ENCODE peak calls at places on chromosomes 4 and X, in eight cellular contexts. One of them, this sample, is unnamed.

GRCh38 chrX:49155243-49155899 is 7.2 kb upstream of the MAGIX start:
- DNase-seq in lower lobe of right lung: no peak
- DNase-seq in right atrium auricular region: no peak
- DNase-seq in K562: peak
- DNase-seq in BE2C: no peak
- DNase-seq in lung: peak
- DNase-seq in AG04449: no peak
- DNase-seq in fibroblast of the aortic adventitia: peak
- DNase-seq in this sample: peak

GRCh38 chr4:25051534-25051933 is 20.8 kb upstream of the LGI2 start:
- DNase-seq in lower lobe of right lung: no peak
- DNase-seq in right atrium auricular region: no peak
- DNase-seq in K562: no peak
- DNase-seq in BE2C: no peak
- DNase-seq in lung: no peak
- DNase-seq in AG04449: no peak
- DNase-seq in fibroblast of the aortic adventitia: no peak
- DNase-seq in this sample: no peak

GRCh38 chrX:154015581-154016264 is 4.0 kb downstream of the IRAK1 start:
- DNase-seq in lower lobe of right lung: no peak
- DNase-seq in right atrium auricular region: no peak
- DNase-seq in K562: no peak
- DNase-seq in BE2C: no peak
- DNase-seq in lung: no peak
- DNase-seq in AG04449: no peak
- DNase-seq in fibroblast of the aortic adventitia: no peak
- DNase-seq in this sample: no peak

GRCh38 chrX:132426695-132427281 is 62.0 kb downstream of the MBNL3 start:
- DNase-seq in lower lobe of right lung: no peak
- DNase-seq in right atrium auricular region: no peak
- DNase-seq in K562: no peak
- DNase-seq in BE2C: no peak
- DNase-seq in lung: no peak
- DNase-seq in AG04449: peak
- DNase-seq in fibroblast of the aortic adventitia: peak
- DNase-seq in this sample: no peak

GRCh38 chrX:119541188-119541587 is 24.0 kb downstream of the STEEP1 start:
- DNase-seq in lower lobe of right lung: no peak
- DNase-seq in right atrium auricular region: no peak
- DNase-seq in K562: no peak
- DNase-seq in BE2C: no peak
- DNase-seq in lung: no peak
- DNase-seq in AG04449: peak
- DNase-seq in fibroblast of the aortic adventitia: peak
- DNase-seq in this sample: no peak

GRCh38 chr4:45063701-45064100 is 337.3 kb upstream of the GNPDA2 start:
- DNase-seq in lower lobe of right lung: no peak
- DNase-seq in right atrium auricular region: no peak
- DNase-seq in K562: no peak
- DNase-seq in BE2C: peak
- DNase-seq in lung: no peak
- DNase-seq in AG04449: no peak
- DNase-seq in fibroblast of the aortic adventitia: no peak
- DNase-seq in this sample: no peak

GRCh38 chrX:2484232-2484631 is 16.5 kb downstream of the DHRSX start:
- DNase-seq in lower lobe of right lung: no peak
- DNase-seq in right atrium auricular region: no peak
- DNase-seq in K562: no peak
- DNase-seq in BE2C: no peak
- DNase-seq in lung: no peak
- DNase-seq in AG04449: no peak
- DNase-seq in fibroblast of the aortic adventitia: peak
- DNase-seq in this sample: no peak

GRCh38 chrX:102043380-102043779 is 82.1 kb upstream of the TCEAL2 start:
- DNase-seq in lower lobe of right lung: no peak
- DNase-seq in right atrium auricular region: no peak
- DNase-seq in K562: no peak
- DNase-seq in BE2C: no peak
- DNase-seq in lung: no peak
- DNase-seq in AG04449: no peak
- DNase-seq in fibroblast of the aortic adventitia: no peak
- DNase-seq in this sample: no peak

GRCh38 chrX:155071694-155072215 is 447 bp downstream of the BRCC3 start:
- DNase-seq in lower lobe of right lung: no peak
- DNase-seq in right atrium auricular region: no peak
- DNase-seq in K562: peak
- DNase-seq in BE2C: no peak
- DNase-seq in lung: peak
- DNase-seq in AG04449: no peak
- DNase-seq in fibroblast of the aortic adventitia: no peak
- DNase-seq in this sample: no peak

GRCh38 chr4:81984746-81985145 is 389.0 kb downstream of the HNRNPD start:
- DNase-seq in lower lobe of right lung: no peak
- DNase-seq in right atrium auricular region: no peak
- DNase-seq in K562: no peak
- DNase-seq in BE2C: no peak
- DNase-seq in lung: no peak
- DNase-seq in AG04449: no peak
- DNase-seq in fibroblast of the aortic adventitia: no peak
- DNase-seq in this sample: no peak

GRCh38 chr4:85787133-85787532 is 312.2 kb downstream of the ARHGAP24 start:
- DNase-seq in lower lobe of right lung: no peak
- DNase-seq in right atrium auricular region: no peak
- DNase-seq in K562: no peak
- DNase-seq in BE2C: no peak
- DNase-seq in lung: no peak
- DNase-seq in AG04449: no peak
- DNase-seq in fibroblast of the aortic adventitia: peak
- DNase-seq in this sample: no peak

GRCh38 chr4:153207027-153207426 is 2.8 kb downstream of the TRIM2 start:
- DNase-seq in lower lobe of right lung: no peak
- DNase-seq in right atrium auricular region: no peak
- DNase-seq in K562: no peak
- DNase-seq in BE2C: no peak
- DNase-seq in lung: no peak
- DNase-seq in AG04449: no peak
- DNase-seq in fibroblast of the aortic adventitia: no peak
- DNase-seq in this sample: no peak

GRCh38 chr4:153205757-153206156 is 1.5 kb downstream of the TRIM2 start:
- DNase-seq in lower lobe of right lung: no peak
- DNase-seq in right atrium auricular region: no peak
- DNase-seq in K562: peak
- DNase-seq in BE2C: no peak
- DNase-seq in lung: peak
- DNase-seq in AG04449: no peak
- DNase-seq in fibroblast of the aortic adventitia: no peak
- DNase-seq in this sample: no peak

GRCh38 chr4:153205028-153205648 is 895 bp downstream of the TRIM2 start:
- DNase-seq in lower lobe of right lung: no peak
- DNase-seq in right atrium auricular region: no peak
- DNase-seq in K562: no peak
- DNase-seq in BE2C: no peak
- DNase-seq in lung: no peak
- DNase-seq in AG04449: no peak
- DNase-seq in fibroblast of the aortic adventitia: no peak
- DNase-seq in this sample: no peak

GRCh38 chr4:153206534-153206933 is 2.3 kb downstream of the TRIM2 start:
- DNase-seq in lower lobe of right lung: no peak
- DNase-seq in right atrium auricular region: no peak
- DNase-seq in K562: no peak
- DNase-seq in BE2C: no peak
- DNase-seq in lung: no peak
- DNase-seq in AG04449: no peak
- DNase-seq in fibroblast of the aortic adventitia: no peak
- DNase-seq in this sample: no peak

DNA sequence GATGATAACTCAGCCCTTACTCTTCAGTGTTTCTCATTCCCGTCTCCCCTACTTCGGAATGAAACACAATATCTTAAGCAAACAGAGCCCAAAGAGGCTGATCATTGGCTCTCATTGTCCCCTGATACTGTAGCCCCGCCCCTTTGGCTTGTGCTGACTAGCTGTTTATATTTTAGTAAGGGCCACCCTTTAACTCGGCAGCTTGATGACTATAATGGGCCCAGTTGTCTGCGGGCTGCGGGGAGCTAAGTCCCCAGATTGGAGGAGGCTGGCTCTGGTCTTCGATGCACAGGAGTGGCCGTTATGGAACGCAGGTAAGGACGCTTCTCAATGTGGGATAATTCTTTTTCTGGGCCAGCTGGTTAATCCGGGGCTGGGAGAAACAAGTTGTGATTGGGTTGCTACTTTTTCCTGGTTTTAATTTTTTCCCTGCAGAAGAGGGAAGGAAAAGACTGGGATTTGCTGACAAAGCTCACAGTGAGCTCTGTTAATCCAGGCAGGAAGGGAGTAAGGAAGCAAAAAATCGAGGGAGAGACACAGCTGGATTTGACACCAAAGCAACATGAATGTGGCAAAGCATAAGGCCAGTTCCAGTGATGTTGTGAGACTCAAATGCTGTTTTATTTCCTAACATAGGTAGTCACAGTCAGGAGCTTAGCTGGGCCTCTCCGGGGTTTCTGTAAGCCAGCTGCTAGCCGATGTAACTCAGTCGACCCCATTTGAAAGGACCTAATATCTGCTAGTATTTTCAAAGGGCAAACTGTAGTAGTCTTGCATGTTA is at the start of gene TRIM2:
- DNase-seq in lower lobe of right lung: peak
- DNase-seq in right atrium auricular region: peak
- DNase-seq in K562: peak
- DNase-seq in BE2C: no peak
- DNase-seq in lung: peak
- DNase-seq in AG04449: no peak
- DNase-seq in fibroblast of the aortic adventitia: peak
- DNase-seq in this sample: no peak
- H3K4me3 ChIP-seq in lower lobe of right lung: peak
- H3K4me3 ChIP-seq in right atrium auricular region: peak
- H3K4me3 ChIP-seq in K562: no peak
- H3K4me3 ChIP-seq in BE2C: no peak
- H3K4me3 ChIP-seq in lung: peak
- H3K4me3 ChIP-seq in AG04449: peak
- H3K4me3 ChIP-seq in fibroblast of the aortic adventitia: peak
- H3K4me3 ChIP-seq in this sample: no peak

GRCh38 chr4:125314676-125315570 is at the start of gene FAT4:
- DNase-seq in lower lobe of right lung: peak
- DNase-seq in right atrium auricular region: peak
- DNase-seq in K562: peak
- DNase-seq in BE2C: peak
- DNase-seq in lung: peak
- DNase-seq in AG04449: peak
- DNase-seq in fibroblast of the aortic adventitia: peak
- DNase-seq in this sample: peak

GRCh38 chr4:125315571-125316390 is 1.0 kb downstream of the FAT4 start:
- DNase-seq in lower lobe of right lung: peak
- DNase-seq in right atrium auricular region: no peak
- DNase-seq in K562: no peak
- DNase-seq in BE2C: peak
- DNase-seq in lung: peak
- DNase-seq in AG04449: no peak
- DNase-seq in fibroblast of the aortic adventitia: peak
- DNase-seq in this sample: no peak

GRCh38 chr4:125316781-125317525 is 2.2 kb downstream of the FAT4 start:
- DNase-seq in lower lobe of right lung: peak
- DNase-seq in right atrium auricular region: peak
- DNase-seq in K562: no peak
- DNase-seq in BE2C: peak
- DNase-seq in lung: peak
- DNase-seq in AG04449: no peak
- DNase-seq in fibroblast of the aortic adventitia: peak
- DNase-seq in this sample: no peak

GRCh38 chr4:125317526-125317880 is 2.7 kb downstream of the FAT4 start:
- DNase-seq in lower lobe of right lung: peak
- DNase-seq in right atrium auricular region: peak
- DNase-seq in K562: no peak
- DNase-seq in BE2C: peak
- DNase-seq in lung: no peak
- DNase-seq in AG04449: no peak
- DNase-seq in fibroblast of the aortic adventitia: peak
- DNase-seq in this sample: no peak

GRCh38 chr4:125316391-125316780 is 1.6 kb downstream of the FAT4 start:
- DNase-seq in lower lobe of right lung: peak
- DNase-seq in right atrium auricular region: peak
- DNase-seq in K562: no peak
- DNase-seq in BE2C: peak
- DNase-seq in lung: peak
- DNase-seq in AG04449: no peak
- DNase-seq in fibroblast of the aortic adventitia: no peak
- DNase-seq in this sample: no peak
- H3K4me3 ChIP-seq in lower lobe of right lung: peak
- H3K4me3 ChIP-seq in right atrium auricular region: peak
- H3K4me3 ChIP-seq in K562: no peak
- H3K4me3 ChIP-seq in BE2C: peak
- H3K4me3 ChIP-seq in lung: peak
- H3K4me3 ChIP-seq in AG04449: peak
- H3K4me3 ChIP-seq in fibroblast of the aortic adventitia: peak
- H3K4me3 ChIP-seq in this sample: no peak

GRCh38 chr4:170497105-170497504 is 407.3 kb upstream of the AADAT start:
- DNase-seq in lower lobe of right lung: no peak
- DNase-seq in right atrium auricular region: no peak
- DNase-seq in K562: no peak
- DNase-seq in BE2C: peak
- DNase-seq in lung: no peak
- DNase-seq in AG04449: no peak
- DNase-seq in fibroblast of the aortic adventitia: no peak
- DNase-seq in this sample: no peak
- H3K4me3 ChIP-seq in lower lobe of right lung: no peak
- H3K4me3 ChIP-seq in right atrium auricular region: no peak
- H3K4me3 ChIP-seq in K562: no peak
- H3K4me3 ChIP-seq in BE2C: peak
- H3K4me3 ChIP-seq in lung: no peak
- H3K4me3 ChIP-seq in AG04449: no peak
- H3K4me3 ChIP-seq in fibroblast of the aortic adventitia: peak
- H3K4me3 ChIP-seq in this sample: no peak

GRCh38 chr4:74932010-74932409 is 906 bp upstream of the PARM1 start:
- DNase-seq in lower lobe of right lung: no peak
- DNase-seq in right atrium auricular region: no peak
- DNase-seq in K562: no peak
- DNase-seq in BE2C: no peak
- DNase-seq in lung: no peak
- DNase-seq in AG04449: no peak
- DNase-seq in fibroblast of the aortic adventitia: no peak
- DNase-seq in this sample: no peak

GRCh38 chr4:74932832-74933561 is at the start of gene PARM1:
- DNase-seq in lower lobe of right lung: peak
- DNase-seq in right atrium auricular region: peak
- DNase-seq in K562: peak
- DNase-seq in BE2C: peak
- DNase-seq in lung: peak
- DNase-seq in AG04449: no peak
- DNase-seq in fibroblast of the aortic adventitia: peak
- DNase-seq in this sample: peak

GRCh38 chr4:74933562-74934015 is 673 bp downstream of the PARM1 start:
- DNase-seq in lower lobe of right lung: peak
- DNase-seq in right atrium auricular region: no peak
- DNase-seq in K562: no peak
- DNase-seq in BE2C: peak
- DNase-seq in lung: peak
- DNase-seq in AG04449: no peak
- DNase-seq in fibroblast of the aortic adventitia: peak
- DNase-seq in this sample: no peak

GRCh38 chr4:74934016-74934821 is 1.3 kb downstream of the PARM1 start:
- DNase-seq in lower lobe of right lung: peak
- DNase-seq in right atrium auricular region: no peak
- DNase-seq in K562: no peak
- DNase-seq in BE2C: peak
- DNase-seq in lung: peak
- DNase-seq in AG04449: no peak
- DNase-seq in fibroblast of the aortic adventitia: peak
- DNase-seq in this sample: no peak

GRCh38 chr4:74934822-74935326 is 2.0 kb downstream of the PARM1 start:
- DNase-seq in lower lobe of right lung: no peak
- DNase-seq in right atrium auricular region: no peak
- DNase-seq in K562: no peak
- DNase-seq in BE2C: no peak
- DNase-seq in lung: no peak
- DNase-seq in AG04449: no peak
- DNase-seq in fibroblast of the aortic adventitia: no peak
- DNase-seq in this sample: no peak
- H3K4me3 ChIP-seq in lower lobe of right lung: peak
- H3K4me3 ChIP-seq in right atrium auricular region: peak
- H3K4me3 ChIP-seq in K562: no peak
- H3K4me3 ChIP-seq in BE2C: peak
- H3K4me3 ChIP-seq in lung: no peak
- H3K4me3 ChIP-seq in AG04449: no peak
- H3K4me3 ChIP-seq in fibroblast of the aortic adventitia: no peak
- H3K4me3 ChIP-seq in this sample: no peak